ENCODE peak calls at places on chromosomes 5 and 9, in ten cellular contexts. One of them, this sample, is unnamed. For H3K36me3, the result is how much of the 10 kb centered on the place peaks cover.

GRCh38 chr5:14187157-14187556 is 44.0 kb downstream of the TRIO start:
- DNase-seq in H1: no peak
- DNase-seq in mucosa of descending colon: no peak
- DNase-seq in tibial nerve: no peak
- DNase-seq in K562: no peak
- DNase-seq in heart left ventricle: no peak
- DNase-seq in pancreas: no peak
- DNase-seq in GM23338: no peak
- DNase-seq in psoas muscle: no peak
- DNase-seq in A673: no peak
- DNase-seq in this sample: no peak

GRCh38 chr5:106006242-106006641 is 1664.5 kb downstream of the EFNA5 start:
- DNase-seq in H1: no peak
- DNase-seq in mucosa of descending colon: no peak
- DNase-seq in tibial nerve: no peak
- DNase-seq in K562: no peak
- DNase-seq in heart left ventricle: no peak
- DNase-seq in pancreas: no peak
- DNase-seq in GM23338: no peak
- DNase-seq in psoas muscle: no peak
- DNase-seq in A673: no peak
- DNase-seq in this sample: no peak

GRCh38 chr9:89346703-89347102 is 28.4 kb downstream of the SECISBP2 start:
- DNase-seq in H1: no peak
- DNase-seq in mucosa of descending colon: no peak
- DNase-seq in tibial nerve: no peak
- DNase-seq in K562: no peak
- DNase-seq in heart left ventricle: no peak
- DNase-seq in pancreas: no peak
- DNase-seq in GM23338: no peak
- DNase-seq in psoas muscle: no peak
- DNase-seq in A673: no peak
- DNase-seq in this sample: no peak

GRCh38 chr5:24623018-24623417 is 21.8 kb downstream of the CDH10 start:
- DNase-seq in H1: no peak
- DNase-seq in mucosa of descending colon: no peak
- DNase-seq in tibial nerve: no peak
- DNase-seq in K562: no peak
- DNase-seq in heart left ventricle: no peak
- DNase-seq in pancreas: no peak
- DNase-seq in GM23338: peak
- DNase-seq in psoas muscle: no peak
- DNase-seq in A673: no peak
- DNase-seq in this sample: no peak

GRCh38 chr5:136620016-136620419 is 254.7 kb upstream of the TRPC7 start:
- DNase-seq in H1: no peak
- DNase-seq in mucosa of descending colon: no peak
- DNase-seq in tibial nerve: no peak
- DNase-seq in K562: no peak
- DNase-seq in heart left ventricle: no peak
- DNase-seq in pancreas: no peak
- DNase-seq in GM23338: no peak
- DNase-seq in psoas muscle: no peak
- DNase-seq in A673: no peak
- DNase-seq in this sample: peak

GRCh38 chr9:121650220-121651013 is 1.0 kb upstream of the DAB2IP start:
- DNase-seq in H1: peak
- DNase-seq in mucosa of descending colon: peak
- DNase-seq in tibial nerve: no peak
- DNase-seq in K562: peak
- DNase-seq in heart left ventricle: peak
- DNase-seq in pancreas: peak
- DNase-seq in GM23338: peak
- DNase-seq in psoas muscle: peak
- DNase-seq in A673: peak
- DNase-seq in this sample: no peak

GRCh38 chr5:116970318-116970717 is 395.7 kb upstream of the SEMA6A start:
- DNase-seq in H1: no peak
- DNase-seq in mucosa of descending colon: no peak
- DNase-seq in tibial nerve: no peak
- DNase-seq in K562: no peak
- DNase-seq in heart left ventricle: no peak
- DNase-seq in pancreas: no peak
- DNase-seq in GM23338: no peak
- DNase-seq in psoas muscle: no peak
- DNase-seq in A673: peak
- DNase-seq in this sample: no peak

GRCh38 chr9:73402081-73403028 is 250.7 kb downstream of the ANXA1 start:
- DNase-seq in H1: no peak
- DNase-seq in mucosa of descending colon: no peak
- DNase-seq in tibial nerve: no peak
- DNase-seq in K562: no peak
- DNase-seq in heart left ventricle: no peak
- DNase-seq in pancreas: no peak
- DNase-seq in GM23338: no peak
- DNase-seq in psoas muscle: no peak
- DNase-seq in A673: peak
- DNase-seq in this sample: no peak

GRCh38 chr5:24045034-24045433 is 537.6 kb downstream of the PRDM9 start:
- DNase-seq in H1: no peak
- DNase-seq in mucosa of descending colon: no peak
- DNase-seq in tibial nerve: no peak
- DNase-seq in K562: no peak
- DNase-seq in heart left ventricle: no peak
- DNase-seq in pancreas: no peak
- DNase-seq in GM23338: no peak
- DNase-seq in psoas muscle: no peak
- DNase-seq in A673: no peak
- DNase-seq in this sample: no peak

GRCh38 chr5:105978011-105978410 is 1692.7 kb downstream of the EFNA5 start:
- DNase-seq in H1: no peak
- DNase-seq in mucosa of descending colon: no peak
- DNase-seq in tibial nerve: no peak
- DNase-seq in K562: no peak
- DNase-seq in heart left ventricle: no peak
- DNase-seq in pancreas: no peak
- DNase-seq in GM23338: no peak
- DNase-seq in psoas muscle: no peak
- DNase-seq in A673: peak
- DNase-seq in this sample: no peak

GRCh38 chr5:142826741-142827492 is 56.7 kb downstream of the ARHGAP26 start:
- DNase-seq in H1: no peak
- DNase-seq in mucosa of descending colon: no peak
- DNase-seq in tibial nerve: no peak
- DNase-seq in K562: no peak
- DNase-seq in heart left ventricle: no peak
- DNase-seq in pancreas: no peak
- DNase-seq in GM23338: no peak
- DNase-seq in psoas muscle: no peak
- DNase-seq in A673: peak
- DNase-seq in this sample: no peak

GRCh38 chr5:142826093-142826492 is 55.9 kb downstream of the ARHGAP26 start:
- DNase-seq in H1: no peak
- DNase-seq in mucosa of descending colon: no peak
- DNase-seq in tibial nerve: no peak
- DNase-seq in K562: no peak
- DNase-seq in heart left ventricle: no peak
- DNase-seq in pancreas: no peak
- DNase-seq in GM23338: no peak
- DNase-seq in psoas muscle: no peak
- DNase-seq in A673: no peak
- DNase-seq in this sample: no peak

GRCh38 chr5:142823176-142823575 is 53.0 kb downstream of the ARHGAP26 start:
- DNase-seq in H1: no peak
- DNase-seq in mucosa of descending colon: no peak
- DNase-seq in tibial nerve: no peak
- DNase-seq in K562: no peak
- DNase-seq in heart left ventricle: no peak
- DNase-seq in pancreas: no peak
- DNase-seq in GM23338: peak
- DNase-seq in psoas muscle: no peak
- DNase-seq in A673: no peak
- DNase-seq in this sample: no peak

GRCh38 chr5:142824391-142824790 is 54.2 kb downstream of the ARHGAP26 start:
- DNase-seq in H1: no peak
- DNase-seq in mucosa of descending colon: no peak
- DNase-seq in tibial nerve: no peak
- DNase-seq in K562: no peak
- DNase-seq in heart left ventricle: no peak
- DNase-seq in pancreas: no peak
- DNase-seq in GM23338: no peak
- DNase-seq in psoas muscle: no peak
- DNase-seq in A673: no peak
- DNase-seq in this sample: no peak

DNA sequence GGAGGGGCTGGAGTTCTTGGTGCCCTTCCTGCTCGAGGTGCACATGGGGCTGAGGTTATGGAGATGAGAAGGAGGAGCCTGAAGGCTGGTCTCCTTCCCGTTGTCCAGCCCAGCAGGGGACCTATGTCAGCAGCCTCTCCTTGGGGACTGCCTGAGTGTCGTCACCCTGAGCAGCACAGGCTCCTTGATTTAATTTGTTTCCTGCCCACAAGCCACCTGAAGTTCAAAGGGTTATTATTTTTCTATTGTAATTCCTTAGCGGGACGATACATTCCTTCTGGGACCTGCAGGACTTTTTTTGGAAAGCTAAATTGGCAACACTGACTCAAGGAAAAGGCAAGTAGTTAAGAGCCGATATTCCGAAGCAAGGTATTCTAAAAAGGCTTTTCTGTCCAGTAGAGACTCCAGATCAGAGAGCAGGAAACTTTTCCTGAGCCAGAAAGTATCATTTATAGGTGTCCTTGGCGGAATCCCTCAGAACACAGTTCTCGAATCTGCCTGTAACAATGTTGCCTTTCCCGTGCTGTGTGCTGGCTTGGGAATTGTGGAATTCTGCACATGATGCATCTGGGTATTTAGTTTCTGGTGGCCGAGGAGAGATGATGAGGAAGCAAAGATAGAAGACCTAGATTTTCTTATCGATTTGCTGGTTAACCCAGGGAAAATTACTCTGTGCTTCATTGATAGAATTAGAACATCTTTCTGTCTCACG is 55.4 kb downstream of the ARHGAP26 start:
- DNase-seq in H1: no peak
- DNase-seq in mucosa of descending colon: peak
- DNase-seq in tibial nerve: no peak
- DNase-seq in K562: no peak
- DNase-seq in heart left ventricle: no peak
- DNase-seq in pancreas: no peak
- DNase-seq in GM23338: peak
- DNase-seq in psoas muscle: peak
- DNase-seq in A673: no peak
- DNase-seq in this sample: no peak
- H3K4me3 ChIP-seq in H1: no peak
- H3K4me3 ChIP-seq in mucosa of descending colon: no peak
- H3K4me3 ChIP-seq in tibial nerve: peak
- H3K4me3 ChIP-seq in K562: no peak
- H3K4me3 ChIP-seq in heart left ventricle: peak
- H3K4me3 ChIP-seq in pancreas: no peak
- H3K4me3 ChIP-seq in GM23338: no peak
- H3K4me3 ChIP-seq in psoas muscle: peak
- H3K4me3 ChIP-seq in A673: no peak
- H3K4me3 ChIP-seq in this sample: no peak

DNA sequence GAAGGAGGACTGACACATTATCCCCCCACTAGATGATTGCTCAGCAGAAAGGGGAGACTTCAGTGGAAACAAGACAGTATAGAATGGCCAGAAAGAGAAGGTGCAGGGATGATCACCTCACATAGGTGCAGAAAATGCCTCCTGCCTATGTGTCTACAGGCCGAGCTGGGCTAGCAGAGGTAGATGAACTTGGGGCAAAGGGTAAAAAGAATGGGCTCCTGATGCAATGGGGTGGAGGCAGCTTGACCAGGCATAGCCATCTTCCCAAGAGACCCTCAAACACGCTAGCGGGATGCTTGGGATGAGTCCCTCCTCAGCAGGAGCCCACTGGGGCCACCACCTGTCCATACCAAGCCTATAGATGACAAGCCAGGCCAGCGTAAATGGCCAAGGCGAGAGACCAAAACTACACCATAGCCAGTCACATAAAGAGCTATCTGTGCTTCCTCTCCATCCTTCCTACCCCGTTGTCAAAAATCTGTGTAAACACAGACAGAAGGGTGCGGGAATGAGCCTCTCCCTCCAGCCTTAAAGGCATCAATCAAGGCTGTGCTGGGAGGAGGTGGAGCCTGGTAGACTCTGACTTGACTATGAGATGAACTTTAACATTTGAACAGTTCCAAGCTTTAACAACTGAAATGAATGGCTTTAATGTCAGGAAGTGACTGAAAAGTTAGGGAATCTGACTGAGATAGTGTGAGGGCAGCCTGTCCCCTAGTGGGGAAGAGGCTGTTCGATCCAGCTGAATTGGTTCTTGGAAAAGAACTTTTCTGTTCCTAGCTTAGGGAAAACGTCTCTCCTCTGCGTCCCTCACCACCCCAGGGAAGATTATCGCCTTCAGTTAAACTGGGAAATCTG is 10.4 kb downstream of the C9orf152 start:
- DNase-seq in H1: no peak
- DNase-seq in mucosa of descending colon: peak
- DNase-seq in tibial nerve: no peak
- DNase-seq in K562: no peak
- DNase-seq in heart left ventricle: no peak
- DNase-seq in pancreas: no peak
- DNase-seq in GM23338: peak
- DNase-seq in psoas muscle: no peak
- DNase-seq in A673: no peak
- DNase-seq in this sample: no peak
- TF ChIP-seq CTCF in H1: peak
- TF ChIP-seq CTCF in mucosa of descending colon: peak
- TF ChIP-seq CTCF in tibial nerve: peak
- TF ChIP-seq CTCF in K562: no peak
- TF ChIP-seq CTCF in heart left ventricle: peak
- TF ChIP-seq CTCF in pancreas: no peak
- TF ChIP-seq CTCF in GM23338: peak
- TF ChIP-seq CTCF in psoas muscle: peak
- TF ChIP-seq CTCF in A673: no peak
- TF ChIP-seq CTCF in this sample: peak

GRCh38 chr5:55276771-55277170 is 30.7 kb downstream of the DHX29 start:
- DNase-seq in H1: no peak
- DNase-seq in mucosa of descending colon: no peak
- DNase-seq in tibial nerve: no peak
- DNase-seq in K562: no peak
- DNase-seq in heart left ventricle: no peak
- DNase-seq in pancreas: no peak
- DNase-seq in GM23338: no peak
- DNase-seq in psoas muscle: no peak
- DNase-seq in A673: no peak
- DNase-seq in this sample: peak
- H3K36me3 ChIP-seq in H1: under half
- H3K36me3 ChIP-seq in mucosa of descending colon: under half
- H3K36me3 ChIP-seq in tibial nerve: under half
- H3K36me3 ChIP-seq in K562: half or more
- H3K36me3 ChIP-seq in heart left ventricle: half or more
- H3K36me3 ChIP-seq in pancreas: under half
- H3K36me3 ChIP-seq in GM23338: under half
- H3K36me3 ChIP-seq in psoas muscle: under half
- H3K36me3 ChIP-seq in A673: under half
- H3K36me3 ChIP-seq in this sample: under half

DNA sequence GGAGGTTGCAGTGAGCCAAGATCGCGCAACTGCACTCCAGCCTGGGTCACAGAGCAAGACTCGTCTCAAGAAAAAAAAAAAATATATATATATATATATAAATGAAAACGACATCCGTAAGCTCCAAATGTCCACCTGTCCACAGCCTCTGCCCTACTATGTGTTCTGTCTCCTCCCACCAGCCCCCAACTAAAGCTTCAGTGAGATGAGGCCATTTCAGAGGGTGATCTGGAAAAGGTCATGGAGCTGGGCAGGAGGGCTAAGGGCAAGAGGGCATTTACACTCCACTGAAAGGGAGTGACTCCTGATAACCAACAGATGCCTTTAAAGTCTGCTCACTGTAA is 2.4 kb downstream of the SPRY4 start:
- DNase-seq in H1: no peak
- DNase-seq in mucosa of descending colon: no peak
- DNase-seq in tibial nerve: no peak
- DNase-seq in K562: no peak
- DNase-seq in heart left ventricle: no peak
- DNase-seq in pancreas: no peak
- DNase-seq in GM23338: no peak
- DNase-seq in psoas muscle: no peak
- DNase-seq in A673: no peak
- DNase-seq in this sample: no peak
- H3K4me3 ChIP-seq in H1: peak
- H3K4me3 ChIP-seq in mucosa of descending colon: no peak
- H3K4me3 ChIP-seq in tibial nerve: peak
- H3K4me3 ChIP-seq in K562: peak
- H3K4me3 ChIP-seq in heart left ventricle: peak
- H3K4me3 ChIP-seq in pancreas: no peak
- H3K4me3 ChIP-seq in GM23338: peak
- H3K4me3 ChIP-seq in psoas muscle: peak
- H3K4me3 ChIP-seq in A673: peak
- H3K4me3 ChIP-seq in this sample: peak